ENCODE peak calls at places on chromosomes 16 and 17, in five cellular contexts. N is heart right ventricle; R is tibial artery; F is naive thymus-derived CD4-positive, alpha-beta T cell; A is aorta. E is an unnamed sample. For H3K9me3 and H3K36me3, the result is how much of the 10 kb centered on the place peaks cover.

GRCh38 chr17:44956076-44956475 is 8.5 kb upstream of the KIF18B start:
- DNase-seq in N (no peak), A (no peak), F (no peak), R (no peak), E (no peak)

GRCh38 chr16:13957197-13958078 is 37.5 kb downstream of the ERCC4 start:
- DNase-seq in N (peak), F (no peak), R (peak), A (peak), E (no peak)

GRCh38 chr17:7774037-7774659 is 56.6 kb downstream of the DNAH2 start:
- DNase-seq in R (no peak), N (no peak), A (no peak), F (no peak), E (no peak)

GRCh38 chr17:76537578-76538280 is at the start of gene CYGB:
- DNase-seq in N (no peak), F (no peak), R (no peak), A (peak), E (peak)

GRCh38 chr16:1134776-1135458 is 18.0 kb upstream of the CACNA1H start:
- DNase-seq in N (no peak), A (no peak), R (no peak), F (no peak), E (no peak)

GRCh38 chr16:15644306-15644961 is 1.5 kb upstream of the MARF1 start:
- DNase-seq in A (no peak), R (no peak), N (no peak), F (no peak), E (no peak)

GRCh38 chr17:45149669-45150603 is 1.7 kb downstream of the HEXIM1 start:
- DNase-seq in A (peak), N (peak), R (peak), F (peak), E (peak)

GRCh38 chr17:30422171-30422570 is 43.4 kb downstream of the CPD start:
- DNase-seq in F (no peak), A (no peak), N (no peak), R (no peak), E (no peak)

GRCh38 chr17:34598161-34598776 is 18.9 kb downstream of the TMEM132E start:
- DNase-seq in R (no peak), A (no peak), N (no peak), F (no peak), E (no peak)

GRCh38 chr16:25596194-25596593 is 95.6 kb upstream of the HS3ST4 start:
- DNase-seq in R (no peak), N (no peak), A (no peak), F (no peak), E (no peak)

GRCh38 chr17:77222356-77222755 is 81.6 kb downstream of the SEC14L1 start:
- DNase-seq in R (no peak), A (no peak), F (no peak), N (no peak), E (no peak)

GRCh38 chr17:21199311-21199710 is 14.7 kb downstream of the TMEM11 start:
- DNase-seq in F (no peak), A (no peak), R (no peak), N (no peak), E (no peak)

GRCh38 chr17:82114872-82115271 is 16.8 kb upstream of the FASN start:
- DNase-seq in N (no peak), A (no peak), F (no peak), R (no peak), E (no peak)

GRCh38 chr16:20409398-20410152 is at the start of gene ACSM5:
- DNase-seq in F (no peak), R (peak), A (peak), N (peak), E (no peak)

DNA sequence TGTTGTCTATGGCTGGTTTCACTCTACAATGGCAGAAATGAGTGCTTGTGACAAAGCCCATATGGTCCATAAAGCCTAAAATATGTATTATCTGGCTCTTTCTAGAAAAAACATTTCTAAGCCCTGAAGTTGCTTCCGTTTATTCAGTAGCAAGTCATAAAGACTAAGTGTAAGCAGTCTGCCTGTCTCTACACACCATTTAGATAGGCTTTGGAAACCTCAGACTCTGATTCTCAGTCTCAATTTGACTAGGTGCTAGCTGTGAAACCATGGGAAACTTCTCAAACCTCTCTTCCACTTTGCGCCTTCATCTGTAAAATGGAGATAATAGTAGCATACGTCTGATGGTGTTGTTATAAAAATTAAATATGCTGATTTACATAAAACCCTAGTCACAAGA is 365.7 kb upstream of the CA10 start:
- DNase-seq in R (no peak), F (no peak), N (no peak), A (no peak), E (no peak)
- H3K9me3 ChIP-seq in R (under half), F (under half), N (under half), A (under half), E (under half)

GRCh38 chr16:23572394-23572793 is 14.9 kb downstream of the UBFD1 start:
- DNase-seq in A (no peak), F (no peak), N (no peak), R (no peak), E (no peak)

GRCh38 chr16:23573822-23574221 is 16.3 kb downstream of the UBFD1 start:
- DNase-seq in R (no peak), A (no peak), F (no peak), N (no peak), E (no peak)

GRCh38 chr16:23577493-23577892 is 18.6 kb downstream of the NDUFAB1 start:
- DNase-seq in F (no peak), R (no peak), A (no peak), N (no peak), E (no peak)

GRCh38 chr16:23578096-23578830 is 17.9 kb downstream of the NDUFAB1 start:
- DNase-seq in A (no peak), F (no peak), N (no peak), R (no peak), E (no peak)

GRCh38 chr16:23575834-23576233 is 18.3 kb downstream of the UBFD1 start:
- DNase-seq in A (no peak), N (no peak), F (no peak), R (no peak), E (no peak)
- H3K36me3 ChIP-seq in A (under half), N (half or more), F (under half), R (half or more), E (half or more)

GRCh38 chr16:89845417-89845816 is 17.1 kb downstream of the SPIRE2 start:
- DNase-seq in A (no peak), F (peak), N (no peak), R (no peak), E (peak)

GRCh38 chr16:89841275-89841674 is 13.0 kb downstream of the SPIRE2 start:
- DNase-seq in N (no peak), F (no peak), R (no peak), A (no peak), E (peak)

GRCh38 chr16:89842471-89843408 is 14.5 kb downstream of the SPIRE2 start:
- DNase-seq in F (no peak), A (no peak), N (peak), R (no peak), E (no peak)

GRCh38 chr16:89844739-89845339 is 16.6 kb downstream of the SPIRE2 start:
- DNase-seq in A (no peak), N (no peak), F (no peak), R (no peak), E (no peak)

GRCh38 chr16:89843409-89844350 is 15.4 kb downstream of the SPIRE2 start:
- DNase-seq in N (no peak), A (no peak), R (no peak), F (no peak), E (no peak)
- H3K27ac ChIP-seq in N (no peak), A (no peak), R (no peak), F (no peak), E (no peak)

GRCh38 chr16:35557731-35558130 is 2098.3 kb downstream of the TP53TG3F start:
- DNase-seq in F (no peak), A (no peak), R (no peak), N (no peak), E (no peak)
- H3K9me3 ChIP-seq in F (under half), A (under half), R (under half), N (under half), E (under half)

DNA sequence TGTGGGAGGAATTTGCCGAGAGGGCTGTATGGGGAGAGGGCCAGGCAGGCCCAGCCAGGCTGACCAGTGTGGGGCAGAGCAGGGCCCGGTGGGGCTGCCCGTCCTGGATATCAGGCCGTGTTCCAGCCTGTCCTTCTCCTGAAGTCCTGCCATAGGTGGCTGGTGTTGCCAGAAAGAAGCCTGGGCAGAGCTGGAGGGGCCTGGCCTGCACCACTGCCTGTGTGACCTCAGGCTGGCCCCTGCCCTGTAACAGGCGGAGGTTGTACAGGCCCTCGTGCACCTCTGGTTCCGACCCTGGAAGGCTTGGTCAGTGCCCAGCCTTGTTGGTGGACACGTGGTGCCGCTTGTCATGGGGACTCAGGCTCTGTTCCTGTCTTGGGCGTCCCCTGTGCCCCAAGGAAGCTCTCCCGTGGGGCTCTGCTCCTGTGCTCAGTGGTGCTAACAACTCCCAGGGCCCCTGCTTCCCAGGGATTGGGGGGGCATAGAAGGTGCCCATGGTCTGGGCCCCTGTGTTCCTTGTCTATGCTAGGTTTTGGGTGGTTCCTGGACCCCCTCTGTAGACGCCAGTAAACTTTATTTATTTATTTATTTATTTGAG is 33.3 kb downstream of the ADCY7 start:
- DNase-seq in R (peak), A (peak), F (no peak), N (no peak), E (no peak)
- H3K36me3 ChIP-seq in R (under half), A (under half), F (under half), N (under half), E (half or more)

GRCh38 chr16:85563515-85564276 is 49.4 kb upstream of the GSE1 start:
- DNase-seq in F (no peak), N (peak), A (peak), R (peak), E (no peak)
- H3K27ac ChIP-seq in F (no peak), N (peak), A (no peak), R (peak), E (no peak)

DNA sequence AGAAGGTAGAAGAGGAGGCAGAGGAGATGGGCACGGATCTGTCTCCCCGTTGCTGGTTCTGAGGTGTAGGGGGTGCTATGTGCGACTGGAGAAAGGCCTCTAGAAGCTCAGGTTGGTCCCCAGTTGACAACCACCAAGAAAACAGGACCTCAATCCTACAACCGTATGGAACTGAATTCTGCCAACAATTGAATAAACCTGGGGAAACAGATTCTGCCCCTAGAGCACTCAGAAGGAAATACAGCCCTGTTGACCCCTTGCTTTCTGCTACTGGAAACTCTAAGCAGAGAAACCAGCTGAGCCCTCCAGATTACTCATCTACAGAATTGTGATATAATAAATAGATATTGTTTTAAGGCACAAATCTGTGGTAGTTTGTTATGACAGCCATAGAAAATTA is 313.0 kb upstream of the GOT2 start:
- DNase-seq in N (no peak), A (no peak), F (no peak), R (no peak), E (no peak)
- H3K9me3 ChIP-seq in N (under half), A (under half), F (under half), R (under half), E (under half)

DNA sequence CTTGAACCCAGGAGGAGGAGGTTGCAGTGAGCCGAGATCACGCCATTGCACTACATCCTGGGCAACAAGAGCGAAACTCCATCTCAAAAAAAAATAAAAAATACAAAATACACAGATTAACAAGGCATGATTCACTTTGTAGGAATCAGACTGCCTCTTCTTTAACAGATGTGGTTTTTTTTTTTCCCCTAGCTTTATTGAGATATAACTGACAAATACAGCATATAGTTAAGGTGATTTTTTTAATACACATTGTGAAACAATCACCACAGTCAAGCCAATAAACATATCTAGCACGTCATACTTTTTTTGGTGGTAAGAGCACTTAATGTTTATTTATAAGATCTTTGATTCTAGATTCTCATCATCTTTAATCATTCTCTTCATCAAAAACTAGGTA is 87.8 kb downstream of the SPAG9 start:
- DNase-seq in R (no peak), F (no peak), A (no peak), N (no peak), E (no peak)
- H3K36me3 ChIP-seq in R (under half), F (under half), A (under half), N (under half), E (under half)

E was measured in CD4-positive, alpha-beta memory T cell.